ENCODE peak calls at places on chromosomes 5 and 9, in six cellular contexts. L is HCT116, C is GM23248, I is neural progenitor cell, E is H1, S is H9. X is an unnamed sample. For H3K9me3 and H3K79me2, the result is how much of the 10 kb centered on the place peaks cover.

GRCh38 chr5:116453920-116454319 is 120.7 kb downstream of the SEMA6A start:
- DNase-seq in C (no peak), L (no peak), E (no peak), S (no peak), I (no peak), X (no peak)

GRCh38 chr9:107899961-107900330 is 410.4 kb upstream of the KLF4 start:
- DNase-seq in E (no peak), S (no peak), I (no peak), L (no peak), C (no peak), X (no peak)

GRCh38 chr5:134626369-134627014 is 6.1 kb downstream of the SAR1B start:
- DNase-seq in S (no peak), L (no peak), I (no peak), E (no peak), C (peak), X (peak)

GRCh38 chr9:27528886-27529315 is 713 bp downstream of the MOB3B start:
- DNase-seq in C (peak), E (no peak), S (peak), I (peak), L (no peak), X (no peak)

GRCh38 chr5:143880178-143880577 is 68.2 kb downstream of the HMHB1 start:
- DNase-seq in L (peak), I (no peak), C (no peak), E (no peak), S (no peak), X (no peak)

GRCh38 chr5:120927923-120928322 is 463.8 kb downstream of the PRR16 start:
- DNase-seq in L (no peak), S (no peak), C (no peak), E (no peak), I (no peak), X (no peak)

GRCh38 chr9:75083188-75083976 is 4.6 kb downstream of the NMRK1 start:
- DNase-seq in C (no peak), I (peak), E (no peak), S (peak), L (no peak), X (no peak)

GRCh38 chr5:82834151-82834550 is 243.0 kb downstream of the TMEM167A start:
- DNase-seq in S (no peak), I (no peak), C (no peak), E (no peak), L (no peak), X (no peak)

GRCh38 chr9:5894237-5894959 is 3.7 kb downstream of the MLANA start:
- DNase-seq in L (no peak), I (no peak), E (no peak), C (no peak), S (no peak), X (no peak)

GRCh38 chr9:4022435-4023067 is 277.3 kb downstream of the GLIS3 start:
- DNase-seq in S (no peak), L (no peak), C (no peak), I (no peak), E (no peak), X (no peak)

GRCh38 chr5:180594311-180595045 is 3.2 kb upstream of the SCGB3A1 start:
- DNase-seq in I (no peak), C (no peak), E (no peak), L (no peak), S (no peak), X (no peak)

GRCh38 chr5:134438268-134438622 is 26.6 kb upstream of the CDKN2AIPNL start:
- DNase-seq in I (no peak), L (no peak), C (peak), S (no peak), E (no peak), X (no peak)

GRCh38 chr9:112529316-112529715 is 42.7 kb downstream of the KIAA1958 start:
- DNase-seq in L (no peak), C (no peak), S (no peak), E (no peak), I (no peak), X (no peak)

GRCh38 chr9:129630967-129631672 is 5.2 kb downstream of the NTMT1 start:
- DNase-seq in I (no peak), E (no peak), L (no peak), C (peak), S (no peak), X (no peak)

GRCh38 chr9:134770972-134771971 is 109.3 kb upstream of the FCN2 start:
- DNase-seq in C (no peak), S (no peak), I (peak), E (no peak), L (no peak), X (no peak)
- H3K4me2 ChIP-seq in C (no peak), S (no peak), I (no peak), E (no peak), L (no peak), X (no peak)

DNA sequence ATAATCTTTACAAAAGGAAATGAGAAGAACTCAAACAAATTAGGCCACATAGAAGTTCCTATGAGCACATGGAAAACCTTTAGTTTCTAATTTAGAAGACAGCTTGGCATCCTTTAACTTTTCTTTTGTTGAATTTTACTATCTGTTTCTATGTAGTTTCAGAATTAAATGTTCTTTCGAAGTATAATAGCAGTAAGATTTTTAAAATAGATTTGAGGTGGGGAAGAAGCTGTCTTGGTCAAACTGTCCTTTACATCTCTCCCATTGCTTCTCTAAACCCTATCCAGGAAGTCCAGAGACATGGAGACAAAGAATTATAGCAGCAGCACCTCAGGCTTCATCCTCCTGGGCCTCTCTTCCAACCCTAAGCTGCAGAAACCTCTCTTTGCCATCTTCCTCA is at the start of gene OR1L4:
- DNase-seq in L (no peak), S (no peak), I (no peak), E (no peak), C (no peak), X (no peak)
- H3K9me3 ChIP-seq in L (under half), S (half or more), I (under half), E (half or more), C (under half), X (under half)

GRCh38 chr5:173916233-173916632 is 28.1 kb downstream of the CPEB4 start:
- DNase-seq in E (no peak), C (no peak), S (no peak), L (no peak), I (no peak), X (no peak)

GRCh38 chr5:173913686-173914321 is 25.7 kb downstream of the CPEB4 start:
- DNase-seq in C (no peak), I (no peak), S (no peak), E (no peak), L (no peak), X (no peak)

GRCh38 chr5:173917788-173918786 is 29.9 kb downstream of the CPEB4 start:
- DNase-seq in I (peak), S (peak), L (peak), E (no peak), C (peak), X (peak)

GRCh38 chr5:173911623-173912022 is 23.5 kb downstream of the CPEB4 start:
- DNase-seq in S (no peak), E (no peak), I (no peak), C (no peak), L (no peak), X (no peak)

GRCh38 chr5:173915310-173916005 is 27.3 kb downstream of the CPEB4 start:
- DNase-seq in E (no peak), L (no peak), I (no peak), C (no peak), S (no peak), X (no peak)
- H3K79me2 ChIP-seq in E (under half), L (under half), I (under half), C (half or more), S (under half), X (under half)

GRCh38 chr5:141002667-141002965 is 36.3 kb downstream of the PCDHAC2 start:
- DNase-seq in C (no peak), I (no peak), E (no peak), L (no peak), S (no peak), X (no peak)

GRCh38 chr5:141003791-141004601 is 37.7 kb downstream of the PCDHAC2 start:
- DNase-seq in E (peak), C (peak), L (peak), S (peak), I (peak), X (peak)

GRCh38 chr5:141001466-141001853 is 35.2 kb downstream of the PCDHAC2 start:
- DNase-seq in S (peak), E (no peak), I (peak), C (no peak), L (peak), X (peak)

GRCh38 chr5:141003026-141003425 is 36.8 kb downstream of the PCDHAC2 start:
- DNase-seq in S (no peak), E (no peak), L (no peak), C (no peak), I (peak), X (no peak)

GRCh38 chr5:141001854-141002666 is 35.8 kb downstream of the PCDHAC2 start:
- DNase-seq in I (peak), S (peak), E (peak), C (peak), L (peak), X (peak)
- H3K4me2 ChIP-seq in I (peak), S (peak), E (peak), C (no peak), L (peak), X (peak)

DNA sequence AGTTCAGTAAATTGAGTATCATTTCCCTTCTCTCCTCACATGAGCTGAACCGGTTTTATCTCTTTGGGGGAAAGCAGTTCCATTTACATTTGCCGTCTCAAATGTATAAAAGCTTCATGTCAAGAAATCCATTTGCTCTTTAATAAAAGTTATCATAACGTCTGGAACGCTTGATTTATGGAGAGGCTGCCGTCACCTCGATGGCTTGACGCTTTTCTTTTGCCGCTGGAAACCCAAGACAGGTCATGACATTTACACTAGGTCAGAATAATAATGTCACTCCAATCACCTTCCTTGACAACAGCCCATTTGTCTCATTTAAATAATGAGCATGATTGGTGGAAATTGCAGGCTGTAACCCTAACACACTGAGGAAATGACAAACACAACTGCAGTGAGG is 443.4 kb downstream of the IRX1 start:
- DNase-seq in S (no peak), E (no peak), I (no peak), C (no peak), L (no peak), X (no peak)
- H3K9me3 ChIP-seq in S (under half), E (under half), I (under half), C (under half), L (under half), X (under half)

GRCh38 chr9:136411358-136411757 is 900 bp downstream of the PMPCA start:
- DNase-seq in C (peak), L (no peak), E (no peak), S (no peak), I (no peak), X (no peak)
- H3K79me2 ChIP-seq in C (half or more), L (half or more), E (under half), S (under half), I (under half), X (half or more)

X was measured in PC-9.